ENCODE peak calls at places on chromosomes 3 and 15, in four cellular contexts. One of them, this sample, is unnamed.
A peak's percentile ranks its signal among the peaks of the same experiment; 100 is the strongest.

GRCh38 chr3:161108840-161109239 is 3.7 kb upstream of the B3GALNT1 start:
- DNase-seq in right cardiac atrium: no peak
- DNase-seq in brain pericyte: no peak
- DNase-seq in posterior cingulate gyrus: no peak
- DNase-seq in this sample: no peak

GRCh38 chr15:101554115-101554915 is 64.8 kb upstream of the PCSK6 start:
- DNase-seq in right cardiac atrium: no peak
- DNase-seq in brain pericyte: no peak
- DNase-seq in posterior cingulate gyrus: no peak
- DNase-seq in this sample: no peak

GRCh38 chr15:34620814-34621213 is 37.4 kb upstream of the GOLGA8B start:
- DNase-seq in right cardiac atrium: no peak
- DNase-seq in brain pericyte: no peak
- DNase-seq in posterior cingulate gyrus: no peak
- DNase-seq in this sample: peak; percentile 72

GRCh38 chr15:65421360-65422215 is 1.2 kb downstream of the IGDCC4 start:
- DNase-seq in right cardiac atrium: peak; percentile 77
- DNase-seq in brain pericyte: peak; percentile 73
- DNase-seq in posterior cingulate gyrus: peak; percentile 26
- DNase-seq in this sample: peak; percentile 82

GRCh38 chr15:96264801-96265515 is 65.5 kb upstream of the NR2F2 start:
- DNase-seq in right cardiac atrium: no peak
- DNase-seq in brain pericyte: no peak
- DNase-seq in posterior cingulate gyrus: no peak
- DNase-seq in this sample: no peak

GRCh38 chr15:52220896-52221660 is 29.9 kb upstream of the GNB5 start:
- DNase-seq in right cardiac atrium: no peak
- DNase-seq in brain pericyte: no peak
- DNase-seq in posterior cingulate gyrus: no peak
- DNase-seq in this sample: no peak

GRCh38 chr3:76034652-76035051 is 249.3 kb upstream of the ZNF717 start:
- DNase-seq in right cardiac atrium: no peak
- DNase-seq in brain pericyte: no peak
- DNase-seq in posterior cingulate gyrus: no peak
- DNase-seq in this sample: no peak

GRCh38 chr3:15438988-15439387 is 11.6 kb downstream of the EAF1 start:
- DNase-seq in right cardiac atrium: no peak
- DNase-seq in brain pericyte: no peak
- DNase-seq in posterior cingulate gyrus: no peak
- DNase-seq in this sample: no peak

GRCh38 chr3:171231361-171231760 is 204.8 kb upstream of the SLC2A2 start:
- DNase-seq in right cardiac atrium: no peak
- DNase-seq in brain pericyte: no peak
- DNase-seq in posterior cingulate gyrus: no peak
- DNase-seq in this sample: no peak

GRCh38 chr3:48278884-48279559 is 38.1 kb downstream of the ZNF589 start:
- DNase-seq in right cardiac atrium: no peak
- DNase-seq in brain pericyte: no peak
- DNase-seq in posterior cingulate gyrus: no peak
- DNase-seq in this sample: no peak

GRCh38 chr15:63013052-63013808 is 29.3 kb upstream of the TPM1 start:
- DNase-seq in right cardiac atrium: peak; percentile 73
- DNase-seq in brain pericyte: no peak
- DNase-seq in posterior cingulate gyrus: no peak
- DNase-seq in this sample: no peak

GRCh38 chr3:39809181-39809994 is at the start of gene MYRIP:
- DNase-seq in right cardiac atrium: peak; percentile 89
- DNase-seq in brain pericyte: no peak
- DNase-seq in posterior cingulate gyrus: peak; percentile 52
- DNase-seq in this sample: peak; percentile 32

GRCh38 chr15:90716317-90716975 is 700 bp upstream of the BLM start:
- DNase-seq in right cardiac atrium: no peak
- DNase-seq in brain pericyte: no peak
- DNase-seq in posterior cingulate gyrus: no peak
- DNase-seq in this sample: no peak

GRCh38 chr3:67515778-67516177 is 138.6 kb downstream of the SUCLG2 start:
- DNase-seq in right cardiac atrium: no peak
- DNase-seq in brain pericyte: no peak
- DNase-seq in posterior cingulate gyrus: no peak
- DNase-seq in this sample: no peak

GRCh38 chr3:148962513-148962912 is 28.8 kb upstream of the GYG1 start:
- DNase-seq in right cardiac atrium: no peak
- DNase-seq in brain pericyte: peak; percentile 20
- DNase-seq in posterior cingulate gyrus: no peak
- DNase-seq in this sample: peak; percentile 79

GRCh38 chr3:45870099-45870498 is 16.2 kb upstream of the CCR9 start:
- DNase-seq in right cardiac atrium: no peak
- DNase-seq in brain pericyte: no peak
- DNase-seq in posterior cingulate gyrus: no peak
- DNase-seq in this sample: no peak

GRCh38 chr3:127135241-127136023 is 57.5 kb upstream of the PRR23E start:
- DNase-seq in right cardiac atrium: peak; percentile 76
- DNase-seq in brain pericyte: no peak
- DNase-seq in posterior cingulate gyrus: peak; percentile 40
- DNase-seq in this sample: peak; percentile 3

GRCh38 chr3:9795212-9795611 is 2.3 kb downstream of the ARPC4 start:
- DNase-seq in right cardiac atrium: no peak
- DNase-seq in brain pericyte: no peak
- DNase-seq in posterior cingulate gyrus: no peak
- DNase-seq in this sample: no peak

GRCh38 chr15:34942363-34942762 is 27.2 kb downstream of the AQR start:
- DNase-seq in right cardiac atrium: no peak
- DNase-seq in brain pericyte: peak; percentile 59
- DNase-seq in posterior cingulate gyrus: no peak
- DNase-seq in this sample: no peak

GRCh38 chr15:28896944-28897343 is 11.2 kb downstream of the APBA2 start:
- DNase-seq in right cardiac atrium: no peak
- DNase-seq in brain pericyte: no peak
- DNase-seq in posterior cingulate gyrus: no peak
- DNase-seq in this sample: no peak

GRCh38 chr3:43970920-43971319 is 270.8 kb upstream of the TOPAZ1 start:
- DNase-seq in right cardiac atrium: no peak
- DNase-seq in brain pericyte: no peak
- DNase-seq in posterior cingulate gyrus: no peak
- DNase-seq in this sample: no peak

GRCh38 chr15:45914425-45914824 is 279.6 kb downstream of the SQOR start:
- DNase-seq in right cardiac atrium: no peak
- DNase-seq in brain pericyte: no peak
- DNase-seq in posterior cingulate gyrus: no peak
- DNase-seq in this sample: no peak

GRCh38 chr3:36212291-36212690 is 168.0 kb upstream of the STAC start:
- DNase-seq in right cardiac atrium: no peak
- DNase-seq in brain pericyte: no peak
- DNase-seq in posterior cingulate gyrus: no peak
- DNase-seq in this sample: no peak

GRCh38 chr15:73334086-73334485 is 34.7 kb downstream of the HCN4 start:
- DNase-seq in right cardiac atrium: no peak
- DNase-seq in brain pericyte: no peak
- DNase-seq in posterior cingulate gyrus: no peak
- DNase-seq in this sample: no peak

GRCh38 chr3:113454625-113455024 is 13.3 kb upstream of the CFAP44 start:
- DNase-seq in right cardiac atrium: no peak
- DNase-seq in brain pericyte: no peak
- DNase-seq in posterior cingulate gyrus: no peak
- DNase-seq in this sample: no peak

GRCh38 chr3:7504886-7505775 is 644.2 kb downstream of the GRM7 start:
- DNase-seq in right cardiac atrium: peak; percentile 53
- DNase-seq in brain pericyte: no peak
- DNase-seq in posterior cingulate gyrus: no peak
- DNase-seq in this sample: no peak

GRCh38 chr3:3191675-3192480 is 12.4 kb upstream of the CRBN start:
- DNase-seq in right cardiac atrium: no peak
- DNase-seq in brain pericyte: no peak
- DNase-seq in posterior cingulate gyrus: no peak
- DNase-seq in this sample: peak; percentile 64

GRCh38 chr3:154886437-154886836 is 193.7 kb upstream of the MME start:
- DNase-seq in right cardiac atrium: peak; percentile 36
- DNase-seq in brain pericyte: peak; percentile 8
- DNase-seq in posterior cingulate gyrus: no peak
- DNase-seq in this sample: no peak

GRCh38 chr15:43762824-43763223 is 13.9 kb downstream of the ELL3 start:
- DNase-seq in right cardiac atrium: no peak
- DNase-seq in brain pericyte: no peak
- DNase-seq in posterior cingulate gyrus: no peak
- DNase-seq in this sample: no peak

GRCh38 chr3:43211681-43212080 is 74.7 kb upstream of the SNRK start:
- DNase-seq in right cardiac atrium: no peak
- DNase-seq in brain pericyte: no peak
- DNase-seq in posterior cingulate gyrus: no peak
- DNase-seq in this sample: no peak

GRCh38 chr3:84692261-84692660 is 266.5 kb upstream of the CADM2 start:
- DNase-seq in right cardiac atrium: no peak
- DNase-seq in brain pericyte: peak; percentile 1
- DNase-seq in posterior cingulate gyrus: no peak
- DNase-seq in this sample: peak; percentile 25

GRCh38 chr3:182583545-182583944 is 209.8 kb upstream of the ATP11B start:
- DNase-seq in right cardiac atrium: no peak
- DNase-seq in brain pericyte: no peak
- DNase-seq in posterior cingulate gyrus: no peak
- DNase-seq in this sample: no peak

GRCh38 chr3:55631766-55632331 is 144.7 kb upstream of the WNT5A start:
- DNase-seq in right cardiac atrium: no peak
- DNase-seq in brain pericyte: no peak
- DNase-seq in posterior cingulate gyrus: no peak
- DNase-seq in this sample: no peak

GRCh38 chr15:64622410-64623260 is 152.8 kb downstream of the RBPMS2 start:
- DNase-seq in right cardiac atrium: no peak
- DNase-seq in brain pericyte: no peak
- DNase-seq in posterior cingulate gyrus: no peak
- DNase-seq in this sample: peak; percentile 75

GRCh38 chr3:141499965-141500364 is 13.1 kb downstream of the RASA2 start:
- DNase-seq in right cardiac atrium: no peak
- DNase-seq in brain pericyte: no peak
- DNase-seq in posterior cingulate gyrus: no peak
- DNase-seq in this sample: no peak

GRCh38 chr3:151964768-151965167 is 91.3 kb downstream of the SUCNR1 start:
- DNase-seq in right cardiac atrium: no peak
- DNase-seq in brain pericyte: no peak
- DNase-seq in posterior cingulate gyrus: no peak
- DNase-seq in this sample: no peak

GRCh38 chr3:108503722-108504121 is 6.7 kb downstream of the MYH15 start:
- DNase-seq in right cardiac atrium: no peak
- DNase-seq in brain pericyte: no peak
- DNase-seq in posterior cingulate gyrus: no peak
- DNase-seq in this sample: no peak

GRCh38 chr15:60673918-60674558 is 195.1 kb upstream of the ICE2 start:
- DNase-seq in right cardiac atrium: no peak
- DNase-seq in brain pericyte: peak; percentile 16
- DNase-seq in posterior cingulate gyrus: no peak
- DNase-seq in this sample: no peak